ENCODE peak calls at places on chromosomes 3 and 15, in four cellular contexts. S, G, O and I are unnamed samples.

GRCh38 chr3:88784925-88785324 is 322.5 kb upstream of the EPHA3 start:
- DNase-seq in S (no peak), G (no peak), O (no peak), I (no peak)

GRCh38 chr3:96831175-96831574 is 16.8 kb downstream of the EPHA6 start:
- DNase-seq in S (no peak), G (no peak), O (no peak), I (no peak)

GRCh38 chr3:5304789-5305680 is 117.5 kb downstream of the EDEM1 start:
- DNase-seq in S (no peak), G (no peak), O (peak), I (peak)

GRCh38 chr3:148066787-148067186 is 630.9 kb upstream of the AGTR1 start:
- DNase-seq in S (no peak), G (no peak), O (no peak), I (no peak)

GRCh38 chr15:39336926-39337325 is 244.0 kb upstream of the THBS1 start:
- DNase-seq in S (no peak), G (no peak), O (no peak), I (no peak)

GRCh38 chr15:29123171-29123570 is 146.5 kb downstream of the NSMCE3 start:
- DNase-seq in S (no peak), G (no peak), O (no peak), I (no peak)

GRCh38 chr3:149771652-149772271 is 19.5 kb upstream of the COMMD2 start:
- DNase-seq in S (no peak), G (no peak), O (peak), I (peak)

GRCh38 chr15:50077242-50077641 is 41.8 kb downstream of the ATP8B4 start:
- DNase-seq in S (no peak), G (no peak), O (no peak), I (no peak)

GRCh38 chr3:47108546-47108945 is 55.4 kb downstream of the SETD2 start:
- DNase-seq in S (no peak), G (no peak), O (no peak), I (no peak)

GRCh38 chr15:59662260-59662659 is 4.9 kb upstream of the GTF2A2 start:
- DNase-seq in S (no peak), G (no peak), O (no peak), I (no peak)

GRCh38 chr15:51830279-51830806 is 890 bp downstream of the TMOD3 start:
- DNase-seq in S (no peak), G (no peak), O (no peak), I (no peak)